ENCODE peak calls at places on chromosomes 4 and X, in seven cellular contexts. A is foreskin fibroblast, T is AG04449, W is AG09309, H is left lung, Q is cardiac fibroblast, B is GM12865. V is an unnamed sample.

GRCh38 chr4:78119698-78120097 is 62.6 kb downstream of the FRAS1 start:
- DNase-seq in W (no peak), T (no peak), A (peak; percentile 45), B (no peak), Q (no peak), H (no peak), V (no peak)

GRCh38 chr4:48109413-48110263 is 24.4 kb downstream of the TXK start:
- DNase-seq in W (no peak), B (peak; percentile 71), Q (peak; percentile 41), H (no peak), A (peak; percentile 46), T (no peak), V (no peak)

GRCh38 chr4:151581575-151581974 is 172.6 kb downstream of the FHIP1A start:
- DNase-seq in H (no peak), A (no peak), Q (no peak), B (no peak), W (no peak), T (no peak), V (no peak)

GRCh38 chrX:19569930-19570329 is 54.6 kb upstream of the MAP3K15 start:
- DNase-seq in T (no peak), B (no peak), H (no peak), W (no peak), A (no peak), Q (no peak), V (no peak)

GRCh38 chr4:30948653-30949052 is 228.5 kb downstream of the PCDH7 start:
- DNase-seq in A (peak; percentile 66), W (peak; percentile 44), H (no peak), Q (peak; percentile 69), T (no peak), B (no peak), V (peak; percentile 97)

GRCh38 chrX:49995021-49995731 is 72.8 kb downstream of the CLCN5 start:
- DNase-seq in T (peak; percentile 37), Q (peak; percentile 80), W (peak; percentile 11), A (peak; percentile 59), H (no peak), B (no peak), V (no peak)

GRCh38 chr4:118783887-118784286 is 52.0 kb downstream of the SEC24D start:
- DNase-seq in W (no peak), B (no peak), T (no peak), H (no peak), A (peak; percentile 53), Q (peak; percentile 64), V (peak; percentile 61)

GRCh38 chr4:16264798-16265197 is 38.5 kb upstream of the TAPT1 start:
- DNase-seq in T (no peak), Q (peak; percentile 71), W (peak; percentile 10), H (no peak), A (peak; percentile 65), B (peak; percentile 40), V (no peak)

GRCh38 chr4:106409901-106410889 is 41.6 kb upstream of the GIMD1 start:
- DNase-seq in Q (no peak), A (peak; percentile 8), B (no peak), T (no peak), H (no peak), W (no peak), V (no peak)

DNA sequence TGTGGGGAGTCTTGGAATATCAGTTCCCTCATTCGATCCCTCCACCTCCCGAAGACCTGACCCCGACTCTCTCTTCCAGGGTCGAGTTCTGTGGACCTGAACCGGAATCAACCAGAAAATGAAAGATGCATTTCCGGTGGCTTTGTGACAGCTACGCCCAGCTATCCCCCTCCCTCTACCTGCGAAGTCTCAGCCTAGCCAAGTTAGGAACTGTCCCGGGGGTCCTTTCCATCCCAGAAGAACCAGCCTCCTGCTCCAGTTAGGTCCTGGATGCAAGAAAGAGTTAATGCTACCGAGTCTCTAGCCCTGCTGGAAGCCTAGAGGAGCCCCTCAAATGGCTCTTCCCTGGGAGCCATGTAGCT is 13.4 kb upstream of the ETDC start:
- DNase-seq in Q (no peak), A (no peak), T (no peak), W (no peak), H (no peak), B (no peak), V (no peak)
- TF ChIP-seq CTCF in Q (no peak), A (no peak), T (no peak), W (no peak), H (no peak), B (no peak), V (no peak)

DNA sequence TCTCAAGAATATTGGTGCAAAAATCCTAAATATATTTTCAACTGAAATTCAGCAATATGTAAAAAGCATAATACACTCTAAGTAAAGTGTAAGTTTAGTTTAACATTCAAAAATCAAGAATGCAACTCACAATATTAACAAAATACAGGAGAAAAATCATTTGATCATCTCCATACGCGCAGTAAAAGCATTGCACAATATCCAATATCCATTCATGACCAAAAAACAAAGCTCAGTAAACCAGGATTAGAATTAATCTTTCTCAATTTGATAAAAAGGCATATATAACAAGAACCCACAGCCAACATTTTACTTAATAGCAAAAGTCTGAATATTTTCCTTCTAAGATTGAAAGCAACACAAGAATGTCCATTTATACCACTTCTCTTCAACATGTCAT is 48.3 kb upstream of the C4orf54 start:
- DNase-seq in Q (no peak), T (no peak), A (no peak), W (no peak), H (no peak), B (no peak), V (no peak)
- H3K4me3 ChIP-seq in Q (no peak overlapping the region), T (no peak overlapping the region), A (no peak overlapping the region), W (no peak overlapping the region), H (no peak overlapping the region), B (no peak overlapping the region), V (no peak overlapping the region)

DNA sequence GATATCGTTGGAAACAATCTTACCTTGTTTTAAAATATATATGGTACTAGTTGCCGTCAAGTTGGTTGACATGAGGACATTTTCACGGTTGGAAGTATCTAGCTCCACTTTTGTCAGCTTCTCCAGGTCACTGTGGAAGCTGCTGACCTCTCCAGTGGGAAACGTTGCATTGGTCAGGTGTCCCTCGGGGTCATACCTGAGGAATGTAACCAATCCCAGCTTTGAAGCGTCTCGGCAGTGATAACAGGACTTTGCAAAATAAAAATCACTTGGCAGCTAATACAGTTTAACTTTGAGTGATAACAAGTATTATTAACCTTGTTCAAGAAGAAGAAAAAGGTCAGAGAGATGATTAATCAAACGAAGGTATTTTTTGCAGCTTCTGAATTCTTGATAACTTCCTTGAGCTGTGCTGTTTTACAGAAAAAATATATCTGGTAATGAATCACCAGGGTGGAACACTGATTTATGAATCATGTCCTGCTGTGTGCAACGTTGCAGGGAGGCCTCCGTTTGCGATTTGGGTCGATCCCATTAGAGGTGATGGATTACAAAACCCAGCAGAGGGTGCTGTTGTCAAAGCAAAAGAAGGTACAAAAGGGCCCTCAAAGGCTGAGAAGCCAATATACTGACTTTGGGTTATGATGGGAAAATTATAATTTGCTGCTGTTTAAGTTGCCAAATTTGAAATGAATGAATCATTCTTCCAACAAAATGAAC is 60.1 kb downstream of the SH2D1A start:
- DNase-seq in H (no peak), W (peak; percentile 14), A (peak; percentile 80), B (peak; percentile 47), T (peak; percentile 7), Q (peak; percentile 68), V (no peak)
- TF ChIP-seq CTCF in H (peak; percentile 48), W (peak; percentile 58), A (peak; percentile 32), B (peak; percentile 35), T (peak; percentile 30), Q (peak; percentile 37), V (peak; percentile 54)

GRCh38 chrX:80334583-80334982 is 85.7 kb upstream of the TENT5D start:
- DNase-seq in B (no peak), Q (no peak), T (no peak), W (no peak), H (no peak), A (no peak), V (no peak)

GRCh38 chrX:80331285-80331684 is 89.0 kb upstream of the TENT5D start:
- DNase-seq in W (no peak), Q (no peak), T (no peak), A (no peak), B (no peak), H (no peak), V (no peak)

DNA sequence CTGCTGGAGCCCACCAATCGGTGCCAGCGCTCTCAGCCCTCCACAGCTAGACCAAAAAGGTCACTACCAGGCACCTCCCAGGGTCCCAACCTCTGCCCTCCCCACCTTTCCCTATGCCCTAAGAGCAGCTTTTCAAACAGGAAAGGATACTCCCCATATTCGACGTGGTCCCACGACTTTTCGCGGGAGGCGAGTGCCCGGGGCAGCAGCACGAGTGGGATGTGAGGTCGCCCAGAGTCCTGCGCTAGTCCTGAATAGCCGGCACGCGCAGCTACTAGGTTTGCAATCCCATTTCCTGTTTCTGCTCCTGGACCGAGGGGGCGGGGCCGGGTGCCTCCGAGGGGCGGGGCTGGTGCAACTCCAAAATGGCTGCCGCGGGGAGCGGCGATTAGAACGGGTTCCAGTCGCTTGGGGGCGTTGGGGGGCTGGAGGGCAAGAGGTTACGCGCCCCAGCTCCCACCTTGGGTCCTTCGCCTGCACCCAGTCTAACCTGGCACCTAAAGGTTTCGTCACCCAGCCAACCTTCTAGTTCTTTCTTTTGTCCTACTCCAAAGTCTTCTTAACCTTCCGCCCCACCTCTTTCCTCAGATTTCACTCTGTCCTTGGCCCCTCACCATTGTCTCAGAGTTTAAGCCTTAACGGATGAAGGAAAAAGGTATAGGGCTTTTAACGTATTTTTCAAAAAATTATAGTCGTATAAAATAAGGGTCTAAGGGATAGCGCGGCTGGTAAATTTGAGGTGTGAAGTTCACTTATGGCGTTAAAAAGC is 85.0 kb upstream of the TENT5D start:
- DNase-seq in Q (peak; percentile 7), T (no peak), H (peak; percentile 79), B (no peak), W (no peak), A (peak; percentile 18), V (no peak)
- H3K4me3 ChIP-seq in Q (peak overlapping the region; percentile 22), T (no peak overlapping the region), H (peak overlapping the region; percentile 31), B (no peak overlapping the region), W (no peak overlapping the region), A (peak overlapping the region; percentile 38), V (peak overlapping the region; percentile 21)

GRCh38 chr4:128385683-128386304 is 98.2 kb upstream of the PGRMC2 start:
- DNase-seq in T (no peak), Q (peak; percentile 58), H (no peak), A (peak; percentile 42), B (peak; percentile 16), W (no peak), V (no peak)
- TF ChIP-seq CTCF in T (no peak), Q (no peak), H (no peak), A (peak; percentile 10), B (no peak), W (no peak), V (peak; percentile 28)

GRCh38 chrX:155768036-155768769 is 112.9 kb upstream of the VAMP7 start:
- DNase-seq in Q (peak; percentile 9), H (peak; percentile 53), W (peak; percentile 13), A (peak; percentile 72), T (peak; percentile 7), B (no peak), V (no peak)
- H3K4me3 ChIP-seq in Q (peak overlapping the region; percentile 43), H (peak overlapping the region; percentile 16), W (peak overlapping the region; percentile 45), A (peak overlapping the region; percentile 71), T (peak overlapping the region; percentile 58), B (no peak overlapping the region), V (peak overlapping the region; percentile 66)

V was measured in retinal pigment epithelial cell.